ENCODE peak calls at places on chromosomes 3 and 15, in ten cellular contexts. Q is right atrium auricular region, I is GM23248, Z is PC-9, S is heart left ventricle, B is cardiac muscle cell, H is sigmoid colon, A is aorta, W is adrenal gland, E is ovary. K is an unnamed sample.

GRCh38 chr15:35657679-35658201 is 111.8 kb upstream of the DPH6 start:
- DNase-seq in Q (no peak), I (peak; percentile 80), Z (no peak), S (no peak), B (no peak), H (no peak), A (no peak), W (no peak), E (no peak), K (peak; percentile 36)

GRCh38 chr15:80159301-80159700 is 6.5 kb downstream of the FAH start:
- DNase-seq in Q (no peak), I (no peak), Z (no peak), S (no peak), B (no peak), H (no peak), A (no peak), W (no peak), E (no peak), K (no peak)

GRCh38 chr15:64099379-64099778 is 3.6 kb downstream of the SNX1 start:
- DNase-seq in Q (no peak), I (peak; percentile 41), Z (no peak), S (no peak), B (no peak), H (no peak), A (no peak), W (no peak), E (no peak), K (no peak)

GRCh38 chr15:54820098-54820497 is 376.6 kb downstream of the RSL24D1 start:
- DNase-seq in Q (no peak), I (no peak), Z (no peak), S (no peak), B (no peak), H (no peak), A (no peak), W (no peak), E (no peak), K (no peak)

GRCh38 chr15:35444557-35445204 is 101.3 kb downstream of the DPH6 start:
- DNase-seq in Q (no peak), I (peak; percentile 67), Z (peak; percentile 7), S (no peak), B (peak; percentile 61), H (no peak), A (no peak), W (no peak), E (no peak), K (no peak)

GRCh38 chr3:67610458-67610857 is 44.0 kb downstream of the SUCLG2 start:
- DNase-seq in Q (no peak), I (peak; percentile 69), Z (no peak), S (no peak), B (no peak), H (no peak), A (no peak), W (no peak), E (no peak), K (no peak)

GRCh38 chr15:37931868-37932267 is 2.6 kb upstream of the TMCO5A start:
- DNase-seq in Q (no peak), I (peak; percentile 57), Z (no peak), S (no peak), B (no peak), H (no peak), A (no peak), W (no peak), E (no peak), K (no peak)

GRCh38 chr3:26280517-26280916 is 342.1 kb upstream of the LRRC3B start:
- DNase-seq in Q (no peak), I (no peak), Z (no peak), S (no peak), B (peak; percentile 11), H (no peak), A (no peak), W (no peak), E (no peak), K (no peak)

GRCh38 chr3:33786565-33787327 is 11.7 kb upstream of the PDCD6IP start:
- DNase-seq in Q (no peak), I (no peak), Z (no peak), S (no peak), B (peak; percentile 13), H (no peak), A (no peak), W (no peak), E (no peak), K (no peak)
- H3K4me3 ChIP-seq in Q (peak overlapping the region; percentile 34), I (peak overlapping the region; percentile 54), Z (no peak overlapping the region), S (peak overlapping the region; percentile 41), B (peak overlapping the region; percentile 1), H (no peak overlapping the region), A (no peak overlapping the region), W (no peak overlapping the region), E (no peak overlapping the region), K (no peak overlapping the region)

GRCh38 chr3:98743071-98743470 is 20.1 kb upstream of the ST3GAL6 start:
- DNase-seq in Q (no peak), I (no peak), Z (no peak), S (no peak), B (no peak), H (no peak), A (no peak), W (peak; percentile 66), E (no peak), K (no peak)

GRCh38 chr3:98746122-98746521 is 17.0 kb upstream of the ST3GAL6 start:
- DNase-seq in Q (no peak), I (no peak), Z (no peak), S (no peak), B (no peak), H (no peak), A (no peak), W (no peak), E (no peak), K (no peak)

GRCh38 chr3:98745718-98746117 is 17.4 kb upstream of the ST3GAL6 start:
- DNase-seq in Q (no peak), I (no peak), Z (no peak), S (no peak), B (no peak), H (no peak), A (no peak), W (no peak), E (no peak), K (no peak)

GRCh38 chr3:98746882-98747281 is 16.3 kb upstream of the ST3GAL6 start:
- DNase-seq in Q (no peak), I (no peak), Z (no peak), S (no peak), B (peak; percentile 56), H (no peak), A (no peak), W (no peak), E (no peak), K (no peak)

DNA sequence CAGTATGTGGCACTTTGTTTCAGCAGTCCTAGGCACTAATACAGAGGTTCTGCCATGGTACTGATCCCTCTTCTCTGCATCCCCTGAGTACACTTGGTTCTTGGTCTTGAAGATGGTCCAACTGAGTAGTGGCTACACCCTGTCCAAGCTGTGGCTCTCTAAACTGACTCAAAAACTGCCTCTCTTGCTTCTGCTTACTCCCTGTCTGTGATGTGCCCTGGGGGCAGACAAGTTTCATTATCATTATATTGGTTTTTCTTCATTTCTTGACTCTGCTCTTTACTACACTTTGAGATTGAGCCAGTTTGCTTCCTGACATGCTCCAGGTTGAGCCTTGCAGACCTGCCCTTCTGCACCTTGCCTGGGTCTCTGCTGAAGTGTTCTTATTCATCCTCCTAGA is 18.9 kb upstream of the ST3GAL6 start:
- DNase-seq in Q (no peak), I (no peak), Z (no peak), S (no peak), B (no peak), H (no peak), A (no peak), W (no peak), E (no peak), K (no peak)
- H3K27me3 ChIP-seq in Q (no peaks in the 10 kb centered on the region), I (peaks cover 45% of the 10 kb centered on the region), Z (no peaks in the 10 kb centered on the region), S (no peaks in the 10 kb centered on the region), B (no peaks in the 10 kb centered on the region), H (no peaks in the 10 kb centered on the region), A (no peaks in the 10 kb centered on the region), W (no peaks in the 10 kb centered on the region), E (no peaks in the 10 kb centered on the region), K (no peaks in the 10 kb centered on the region)

GRCh38 chr3:197878427-197878826 is 71.6 kb upstream of the RPL35A start:
- DNase-seq in Q (no peak), I (no peak), Z (no peak), S (no peak), B (no peak), H (no peak), A (peak; percentile 58), W (no peak), E (no peak), K (no peak)

GRCh38 chr3:197880361-197881339 is 69.3 kb upstream of the RPL35A start:
- DNase-seq in Q (no peak), I (no peak), Z (no peak), S (no peak), B (no peak), H (no peak), A (no peak), W (no peak), E (no peak), K (no peak)

GRCh38 chr3:197882580-197882979 is 67.4 kb upstream of the RPL35A start:
- DNase-seq in Q (no peak), I (no peak), Z (no peak), S (no peak), B (no peak), H (no peak), A (no peak), W (no peak), E (no peak), K (no peak)

GRCh38 chr3:197883541-197883940 is 66.4 kb upstream of the RPL35A start:
- DNase-seq in Q (no peak), I (no peak), Z (no peak), S (no peak), B (no peak), H (no peak), A (no peak), W (no peak), E (no peak), K (no peak)

DNA sequence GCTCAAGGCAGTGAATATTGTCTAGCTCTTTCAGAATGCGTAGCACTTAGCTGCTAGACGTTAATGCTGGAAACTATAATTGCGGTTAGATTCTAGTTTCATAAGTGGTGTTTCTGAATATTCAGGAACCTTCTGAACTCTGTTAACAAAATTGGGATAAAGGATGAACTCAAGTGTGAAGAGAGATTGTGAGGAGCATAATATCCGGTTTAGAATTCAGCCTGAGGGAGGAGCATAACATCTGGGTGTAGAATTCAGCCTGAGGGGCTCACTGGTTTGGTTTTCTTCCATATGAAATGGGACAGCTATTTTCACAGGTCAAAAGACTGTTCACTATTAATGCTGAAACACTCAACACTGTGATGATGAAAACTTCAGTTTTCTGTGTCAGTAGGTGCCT is 68.4 kb upstream of the RPL35A start:
- DNase-seq in Q (no peak), I (no peak), Z (no peak), S (no peak), B (no peak), H (no peak), A (no peak), W (no peak), E (no peak), K (no peak)
- H3K4me3 ChIP-seq in Q (no peak overlapping the region), I (no peak overlapping the region), Z (no peak overlapping the region), S (no peak overlapping the region), B (no peak overlapping the region), H (no peak overlapping the region), A (no peak overlapping the region), W (no peak overlapping the region), E (no peak overlapping the region), K (no peak overlapping the region)

DNA sequence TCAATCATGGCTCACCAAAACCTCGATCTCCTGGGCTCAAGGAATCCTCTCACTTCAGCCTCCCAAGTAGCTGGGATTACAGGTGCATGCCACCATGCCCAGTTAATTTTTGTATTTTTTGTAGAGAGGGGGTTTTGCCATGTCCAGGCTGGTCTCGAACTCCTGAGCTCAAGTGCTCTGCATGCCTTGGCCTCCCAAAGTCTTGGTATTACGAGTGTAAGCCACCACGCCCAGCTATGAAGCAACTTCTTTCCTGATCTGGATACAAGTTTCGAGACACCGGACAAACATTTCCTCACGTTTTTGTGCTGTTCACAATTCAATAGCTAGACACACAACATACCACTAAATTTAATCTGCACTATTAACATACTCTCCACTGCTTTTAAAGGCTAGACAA is 3.4 kb upstream of the SYNM start:
- DNase-seq in Q (peak; percentile 50), I (peak; percentile 17), Z (no peak), S (no peak), B (no peak), H (no peak), A (no peak), W (no peak), E (no peak), K (no peak)
- H3K27me3 ChIP-seq in Q (no peaks in the 10 kb centered on the region), I (peaks cover 7% of the 10 kb centered on the region), Z (peaks cover 10% of the 10 kb centered on the region), S (no peaks in the 10 kb centered on the region), B (peaks cover 72% of the 10 kb centered on the region), H (no peaks in the 10 kb centered on the region), A (no peaks in the 10 kb centered on the region), W (no peaks in the 10 kb centered on the region), E (no peaks in the 10 kb centered on the region), K (peaks cover 6% of the 10 kb centered on the region)

K was measured in MG63.